ENCODE peak calls at places on chromosomes 7 and 10, in nine cellular contexts. G is CD8-positive, alpha-beta memory T cell; Q is pancreas; N is Right ventricle myocardium inferior; K is hippocampal formation; F is activated T-cell treated with anti-CD3 and anti-CD28 coated beads, Interleukin-2, amount 50 U/mL, for 1 hour; E is progenitor cell of endocrine pancreas; J is fibroblast of villous mesenchyme; V is nephron progenitor cell. X is an unnamed sample.

GRCh38 chr10:1241322-1241890 is 185.2 kb downstream of the WDR37 start:
- DNase-seq in G (no peak), Q (no peak), N (no peak), K (no peak), F (no peak), E (no peak), J (no peak), V (no peak), X (no peak)

GRCh38 chr10:48655426-48656240 is 29.0 kb upstream of the WDFY4 start:
- DNase-seq in G (no peak), Q (peak; percentile 84), N (peak; percentile 89), K (peak; percentile 28), F (peak; percentile 33), E (no peak), J (peak; percentile 55), V (no peak), X (peak; percentile 76)

GRCh38 chr7:74544706-74545469 is 91.2 kb downstream of the GTF2IRD1 start:
- DNase-seq in G (no peak), Q (no peak), N (no peak), K (no peak), F (no peak), E (no peak), J (peak; percentile 49), V (peak; percentile 36), X (no peak)

GRCh38 chr10:3948843-3949242 is 163.8 kb upstream of the KLF6 start:
- DNase-seq in G (peak; percentile 94), Q (no peak), N (no peak), K (no peak), F (peak; percentile 55), E (no peak), J (peak; percentile 21), V (no peak), X (no peak)

GRCh38 chr10:113019096-113019495 is 69.0 kb downstream of the TCF7L2 start:
- DNase-seq in G (no peak), Q (no peak), N (no peak), K (no peak), F (no peak), E (no peak), J (no peak), V (peak; percentile 36), X (no peak)

GRCh38 chr10:5651086-5651764 is 15.2 kb downstream of the ASB13 start:
- DNase-seq in G (no peak), Q (no peak), N (no peak), K (no peak), F (no peak), E (no peak), J (peak; percentile 26), V (no peak), X (no peak)

GRCh38 chr10:69516548-69517195 is 56.5 kb downstream of the NEUROG3 start:
- DNase-seq in G (no peak), Q (no peak), N (no peak), K (no peak), F (no peak), E (no peak), J (no peak), V (no peak), X (no peak)

GRCh38 chr10:126749030-126749655 is 78.7 kb upstream of the C10orf90 start:
- DNase-seq in G (no peak), Q (peak; percentile 66), N (peak; percentile 68), K (peak; percentile 66), F (no peak), E (peak; percentile 68), J (peak; percentile 73), V (peak; percentile 88), X (peak; percentile 70)

GRCh38 chr10:125786547-125786946 is 10.9 kb upstream of the MMP21 start:
- DNase-seq in G (no peak), Q (no peak), N (no peak), K (no peak), F (no peak), E (no peak), J (no peak), V (no peak), X (no peak)

GRCh38 chr7:13067036-13067435 is 379.6 kb downstream of the ARL4A start:
- DNase-seq in G (no peak), Q (no peak), N (no peak), K (no peak), F (no peak), E (no peak), J (peak; percentile 58), V (peak; percentile 8), X (no peak)

GRCh38 chr10:51162002-51162401 is 87.7 kb downstream of the PRKG1 start:
- DNase-seq in G (no peak), Q (no peak), N (peak; percentile 50), K (no peak), F (no peak), E (no peak), J (no peak), V (peak; percentile 23), X (peak; percentile 55)

GRCh38 chr7:4550117-4550516 is 132.0 kb upstream of the FOXK1 start:
- DNase-seq in G (no peak), Q (no peak), N (no peak), K (no peak), F (no peak), E (no peak), J (no peak), V (no peak), X (peak; percentile 18)

GRCh38 chr10:32961892-32962369 is 3.9 kb upstream of the ITGB1 start:
- DNase-seq in G (no peak), Q (no peak), N (no peak), K (no peak), F (no peak), E (no peak), J (peak; percentile 81), V (no peak), X (no peak)

GRCh38 chr10:130729876-130730275 is 581.6 kb downstream of the TCERG1L start:
- DNase-seq in G (no peak), Q (no peak), N (no peak), K (no peak), F (no peak), E (no peak), J (no peak), V (no peak), X (no peak)

GRCh38 chr7:73995330-73995729 is 32.6 kb upstream of the ELN start:
- DNase-seq in G (no peak), Q (no peak), N (no peak), K (no peak), F (no peak), E (no peak), J (peak; percentile 77), V (no peak), X (no peak)

X was measured in left ventricle myocardium inferior.